ENCODE peak calls at places on chromosome 9, in four cellular contexts. S is activated CD4-positive, CD25-positive, alpha-beta regulatory T cell; Q is adrenal gland; V is epithelial cell of esophagus. H is an unnamed sample.

GRCh38 chr9:103700558-103700957 is 393.6 kb upstream of the SMC2 start:
- DNase-seq in V (no peak), Q (no peak), S (no peak), H (no peak)

GRCh38 chr9:96140401-96141180 is 161.4 kb downstream of the HSD17B3 start:
- DNase-seq in V (no peak), Q (no peak), S (no peak), H (no peak)

GRCh38 chr9:91639054-91639453 is 215.4 kb upstream of the NFIL3 start:
- DNase-seq in V (no peak), S (no peak), Q (no peak), H (no peak)

GRCh38 chr9:21592063-21592338 is 109.9 kb upstream of the IFNE start:
- DNase-seq in Q (no peak), V (no peak), S (no peak), H (no peak)

GRCh38 chr9:91939953-91940352 is 10.1 kb downstream of the ROR2 start:
- DNase-seq in S (no peak), V (no peak), Q (no peak), H (no peak)

GRCh38 chr9:121860744-121861143 is 209.3 kb downstream of the DAB2IP start:
- DNase-seq in Q (peak), S (no peak), V (no peak), H (no peak)

GRCh38 chr9:86041331-86041741 is 58.0 kb downstream of the GOLM1 start:
- DNase-seq in V (peak), S (no peak), Q (no peak), H (no peak)

GRCh38 chr9:91896513-91897121 is 53.4 kb downstream of the ROR2 start:
- DNase-seq in Q (peak), V (no peak), S (no peak), H (no peak)

GRCh38 chr9:116860509-116861120 is 173.5 kb downstream of the TRIM32 start:
- DNase-seq in S (no peak), Q (peak), V (peak), H (no peak)

GRCh38 chr9:19788152-19788551 is 685 bp downstream of the SLC24A2 start:
- DNase-seq in S (no peak), V (no peak), Q (no peak), H (no peak)

GRCh38 chr9:118563677-118564076 is 805.6 kb downstream of the BRINP1 start:
- DNase-seq in Q (no peak), V (peak), S (no peak), H (no peak)

GRCh38 chr9:2655411-2655901 is 33.9 kb downstream of the VLDLR start:
- DNase-seq in Q (no peak), V (peak), S (no peak), H (no peak)

GRCh38 chr9:88659126-88659525 is 124.1 kb downstream of the NXNL2 start:
- DNase-seq in V (peak), S (no peak), Q (no peak), H (no peak)

GRCh38 chr9:37034320-37034937 is 361 bp upstream of the PAX5 start:
- DNase-seq in V (no peak), Q (no peak), S (no peak), H (no peak)

H was measured in stimulated activated CD4-positive, alpha-beta T cell treated with anti-CD3 and anti-CD28 coated beads, Interleukin-15, amount 100 ng/mL, for 1 hour.